ENCODE peak calls at places on chromosomes 3 and 15, in six cellular contexts. B is MM.1S, M is HCT116, O is thyroid gland, G is endothelial cell of umbilical vein, T is kidney. L is an unnamed sample. For H3K4me1 and H3K9me3, the result is how much of the 10 kb centered on the place peaks cover.

GRCh38 chr15:95202569-95203349 is 971.4 kb downstream of the MCTP2 start:
- DNase-seq in B (no peak), M (no peak), O (no peak), G (no peak), T (no peak), L (no peak)

GRCh38 chr3:152382312-152383135 is 113.8 kb downstream of the MBNL1 start:
- DNase-seq in B (peak), M (no peak), O (no peak), G (peak), T (no peak), L (no peak)

GRCh38 chr3:137948400-137949072 is 61.4 kb upstream of the CLDN18 start:
- DNase-seq in B (no peak), M (no peak), O (no peak), G (no peak), T (no peak), L (no peak)

GRCh38 chr3:126303272-126303671 is 53.9 kb downstream of the KLF15 start:
- DNase-seq in B (no peak), M (no peak), O (no peak), G (no peak), T (no peak), L (no peak)

GRCh38 chr3:67196677-67197076 is 198.6 kb downstream of the KBTBD8 start:
- DNase-seq in B (no peak), M (no peak), O (no peak), G (no peak), T (no peak), L (no peak)

GRCh38 chr3:126921425-126921824 is 61.5 kb upstream of the PLXNA1 start:
- DNase-seq in B (no peak), M (no peak), O (no peak), G (peak), T (no peak), L (no peak)

GRCh38 chr15:86002444-86002843 is 77.2 kb upstream of the AGBL1 start:
- DNase-seq in B (no peak), M (no peak), O (no peak), G (no peak), T (no peak), L (no peak)

GRCh38 chr3:73661262-73661661 is 36.5 kb upstream of the PDZRN3 start:
- DNase-seq in B (no peak), M (no peak), O (no peak), G (no peak), T (no peak), L (no peak)

GRCh38 chr15:76439542-76439941 is 103.0 kb downstream of the ISL2 start:
- DNase-seq in B (peak), M (no peak), O (peak), G (no peak), T (no peak), L (no peak)

GRCh38 chr15:43911235-43911661 is 84.4 kb downstream of the WDR76 start:
- DNase-seq in B (no peak), M (no peak), O (peak), G (peak), T (no peak), L (no peak)

GRCh38 chr3:188239035-188239434 is 85.1 kb downstream of the LPP start:
- DNase-seq in B (no peak), M (no peak), O (no peak), G (no peak), T (no peak), L (no peak)

GRCh38 chr15:99755692-99756409 is 22.6 kb upstream of the LYSMD4 start:
- DNase-seq in B (peak), M (peak), O (peak), G (peak), T (no peak), L (peak)

GRCh38 chr15:55856506-55856905 is 113.6 kb upstream of the PRTG start:
- DNase-seq in B (no peak), M (no peak), O (no peak), G (peak), T (no peak), L (no peak)

GRCh38 chr15:84872009-84872900 is 12.2 kb upstream of the SLC28A1 start:
- DNase-seq in B (no peak), M (no peak), O (no peak), G (no peak), T (no peak), L (no peak)

GRCh38 chr15:84876269-84876668 is 8.2 kb upstream of the SLC28A1 start:
- DNase-seq in B (no peak), M (no peak), O (no peak), G (no peak), T (no peak), L (no peak)

GRCh38 chr15:84871428-84871985 is 13.0 kb upstream of the SLC28A1 start:
- DNase-seq in B (no peak), M (no peak), O (no peak), G (no peak), T (no peak), L (no peak)

GRCh38 chr15:84873997-84874396 is 10.5 kb upstream of the SLC28A1 start:
- DNase-seq in B (no peak), M (no peak), O (no peak), G (no peak), T (no peak), L (no peak)

GRCh38 chr15:84874991-84875390 is 9.5 kb upstream of the SLC28A1 start:
- DNase-seq in B (no peak), M (no peak), O (no peak), G (no peak), T (no peak), L (no peak)
- H3K27ac ChIP-seq in B (no peak), M (no peak), O (no peak), G (no peak), T (no peak), L (no peak)

DNA sequence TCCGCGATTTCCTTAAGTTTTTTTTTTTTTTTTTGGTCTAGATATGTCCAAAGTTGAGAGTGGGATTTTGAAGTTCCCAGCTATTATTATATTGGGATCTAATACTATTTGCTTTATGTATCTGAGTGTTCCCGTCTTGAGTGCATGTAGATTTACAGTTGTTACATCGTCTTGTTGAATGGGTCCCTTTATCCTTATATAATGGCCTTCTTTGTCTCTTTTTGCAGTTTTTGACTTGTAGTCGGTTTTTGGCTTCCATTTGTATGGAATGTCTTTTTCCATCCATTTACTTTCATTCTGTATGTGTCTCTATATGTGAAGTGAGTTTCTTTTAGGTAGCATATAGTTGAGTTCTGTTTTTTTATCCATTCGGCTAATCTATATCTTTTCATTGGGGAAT is 35.6 kb downstream of the CRYBG3 start:
- DNase-seq in B (no peak), M (no peak), O (no peak), G (no peak), T (no peak), L (no peak)
- H3K4me1 ChIP-seq in B (under half), M (under half), O (under half), G (under half), T (under half), L (under half)

DNA sequence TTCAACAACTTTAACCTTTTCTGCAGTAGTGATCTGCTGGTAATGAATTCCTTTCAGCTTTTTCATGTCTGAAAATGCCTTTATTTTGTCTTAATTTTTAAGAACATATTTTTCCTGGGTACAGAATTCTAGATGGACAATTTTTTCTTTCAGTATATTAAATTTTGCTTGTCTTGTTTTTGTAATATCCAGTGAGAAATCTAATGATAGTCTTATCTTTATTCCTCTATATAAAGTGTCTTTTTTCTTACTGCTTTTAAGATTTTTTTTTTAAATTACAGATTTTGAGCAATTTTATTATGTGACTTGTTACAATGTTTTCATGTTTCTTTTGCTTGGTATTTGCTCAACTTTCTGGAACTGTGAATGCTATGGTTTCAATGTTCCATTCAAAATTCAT is 38.1 kb downstream of the TCF12 start:
- DNase-seq in B (no peak), M (no peak), O (no peak), G (no peak), T (no peak), L (no peak)
- H3K9me3 ChIP-seq in B (under half), M (under half), O (under half), G (under half), T (under half), L (under half)

DNA sequence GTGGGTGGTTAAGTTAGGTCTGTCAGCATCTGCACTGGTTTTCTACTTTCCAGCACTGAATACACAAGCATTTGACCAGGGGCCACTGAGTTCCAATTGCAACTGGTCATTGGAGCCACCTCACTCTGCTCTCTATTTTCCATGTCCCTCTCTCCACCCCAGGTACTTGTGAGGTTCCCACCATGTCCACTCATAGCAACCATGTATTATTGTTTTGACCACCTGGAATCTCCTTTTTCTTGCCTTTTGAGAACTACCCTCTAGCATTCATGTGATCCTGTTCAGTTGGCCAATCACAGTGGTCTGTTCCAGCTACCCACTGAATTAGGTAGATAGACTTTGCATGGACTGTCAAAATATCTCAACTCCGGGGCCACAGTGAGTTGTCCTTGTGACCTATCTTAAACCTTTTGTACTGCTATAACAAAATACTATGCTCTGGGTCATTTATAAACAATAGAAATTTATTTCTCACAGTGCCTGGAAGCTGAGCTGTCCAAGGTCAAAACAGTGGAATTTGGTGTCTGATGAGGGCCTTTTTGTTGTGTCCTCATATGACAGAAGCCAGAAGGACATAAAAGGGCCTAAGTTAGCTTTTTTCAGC is 20.2 kb upstream of the TM4SF18 start:
- DNase-seq in B (no peak), M (no peak), O (no peak), G (peak), T (no peak), L (no peak)
- H3K27ac ChIP-seq in B (no peak), M (no peak), O (peak), G (no peak), T (no peak), L (no peak)

DNA sequence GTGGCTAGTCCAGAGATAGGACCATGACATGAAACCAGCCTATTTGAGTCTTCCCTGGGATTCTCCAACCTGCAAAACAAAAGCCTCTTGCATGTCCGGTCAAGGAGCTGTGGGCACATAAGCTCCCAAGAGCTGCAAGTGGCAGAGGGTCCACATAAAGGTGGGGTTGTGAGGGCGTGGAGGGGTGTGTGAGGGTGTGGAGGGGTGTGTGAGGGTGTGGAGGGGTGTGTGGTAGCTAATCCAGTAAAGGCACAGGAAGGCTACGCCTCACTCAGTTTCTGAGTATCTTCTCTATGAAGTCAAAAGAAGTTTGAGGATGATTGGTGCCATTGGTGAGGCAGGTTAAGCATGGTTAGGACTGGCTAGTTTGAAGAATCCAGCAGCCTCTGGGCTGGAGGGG is 259.4 kb upstream of the NSMCE3 start:
- DNase-seq in B (no peak), M (no peak), O (no peak), G (no peak), T (no peak), L (no peak)
- H3K4me1 ChIP-seq in B (under half), M (under half), O (under half), G (under half), T (under half), L (under half)

DNA sequence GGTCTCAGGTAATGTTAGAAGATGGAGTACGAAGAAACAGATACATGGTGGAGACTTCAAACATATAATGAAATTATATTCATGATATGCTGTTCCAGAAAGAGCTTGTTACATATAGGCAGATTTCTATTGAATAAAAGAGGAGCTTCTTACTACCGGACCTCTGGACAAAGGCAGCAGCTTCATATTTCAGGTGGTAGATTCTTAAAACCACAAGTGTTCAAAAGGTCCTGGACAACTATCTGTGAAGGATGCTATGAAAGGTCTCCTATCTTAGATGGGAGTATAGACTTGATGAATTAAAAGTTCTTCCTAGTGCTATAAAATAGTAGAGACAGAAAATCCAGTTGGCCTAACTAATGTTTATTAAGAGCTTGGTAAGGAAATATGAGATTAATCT is 43.2 kb downstream of the MYLK start:
- DNase-seq in B (no peak), M (no peak), O (no peak), G (no peak), T (no peak), L (no peak)
- H3K9me3 ChIP-seq in B (under half), M (under half), O (under half), G (under half), T (under half), L (under half)

GRCh38 chr3:50674349-50675178 is at the start of gene DOCK3:
- DNase-seq in B (peak), M (no peak), O (peak), G (peak), T (peak), L (peak)
- H3K27ac ChIP-seq in B (no peak), M (peak), O (peak), G (no peak), T (no peak), L (no peak)

GRCh38 chr15:22949074-22949547 is 31.1 kb downstream of the CYFIP1 start:
- DNase-seq in B (no peak), M (no peak), O (no peak), G (peak), T (peak), L (peak)

GRCh38 chr15:22951031-22951380 is 29.2 kb downstream of the CYFIP1 start:
- DNase-seq in B (no peak), M (no peak), O (no peak), G (no peak), T (no peak), L (no peak)

GRCh38 chr15:22950211-22950990 is 29.8 kb downstream of the CYFIP1 start:
- DNase-seq in B (no peak), M (no peak), O (no peak), G (no peak), T (no peak), L (no peak)

GRCh38 chr15:22952826-22953579 is 27.2 kb downstream of the CYFIP1 start:
- DNase-seq in B (no peak), M (no peak), O (no peak), G (no peak), T (no peak), L (no peak)

GRCh38 chr15:22951381-22952280 is 28.5 kb downstream of the CYFIP1 start:
- DNase-seq in B (no peak), M (no peak), O (no peak), G (no peak), T (peak), L (no peak)
- H3K4me1 ChIP-seq in B (under half), M (under half), O (under half), G (under half), T (under half), L (under half)

DNA sequence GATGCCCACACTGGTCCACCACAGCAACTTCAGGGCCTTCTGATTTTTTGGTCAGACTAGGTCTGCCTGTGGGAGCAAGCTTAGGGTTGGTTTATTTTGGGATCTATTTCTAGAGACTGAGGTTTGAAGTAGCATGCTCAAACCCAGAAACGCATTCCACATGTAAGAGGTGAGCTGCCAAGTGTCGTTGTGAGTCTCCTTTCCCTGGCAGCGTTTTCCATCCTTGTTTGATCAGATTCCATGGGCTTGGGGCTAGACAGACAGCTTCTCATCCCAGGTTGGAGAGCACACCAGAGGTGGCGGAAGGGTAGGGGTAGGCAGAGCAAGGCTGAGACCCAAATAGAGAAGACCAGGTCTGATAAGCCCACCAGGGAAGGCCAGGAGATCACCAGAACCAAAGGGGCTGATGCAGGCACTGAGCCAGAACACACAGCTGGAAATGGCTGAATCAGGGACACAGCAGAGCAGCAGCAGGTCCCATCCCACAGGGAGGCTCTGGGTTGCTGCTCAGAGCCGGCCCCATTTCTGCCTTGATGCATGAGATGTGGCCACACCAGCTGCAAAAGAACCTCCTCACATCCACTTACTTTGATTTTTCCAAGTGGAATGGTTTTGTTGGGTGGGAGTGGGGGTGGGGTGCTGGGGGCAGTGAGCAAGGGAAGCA is 186.8 kb downstream of the THSD4 start:
- DNase-seq in B (no peak), M (no peak), O (peak), G (no peak), T (no peak), L (no peak)
- H3K9me3 ChIP-seq in B (under half), M (under half), O (under half), G (under half), T (under half), L (under half)

GRCh38 chr3:122774564-122774963 is 19.1 kb downstream of the HSPBAP1 start:
- DNase-seq in B (peak), M (no peak), O (no peak), G (no peak), T (no peak), L (no peak)
- H3K27ac ChIP-seq in B (peak), M (no peak), O (no peak), G (no peak), T (no peak), L (no peak)

L was measured in right cardiac atrium.